ENCODE peak calls at places on chromosomes 16 and 17, in nine cellular contexts. F is Right ventricle myocardium superior; B is OCI-M1; T is GM04503; Z is activated T-helper 1 cell treated with anti-CD3 and anti-CD28 coated beads, Interleukin-2, amount 50 U/mL, for 16 hours; L is heart left ventricle; A is AG09309; J is AG08396; S is NCI-H526 treated with DMSO at 0.1 percent for 48 hours. Y is an unnamed sample.
A peak's percentile ranks its signal among the peaks of the same experiment; 100 is the strongest.

GRCh38 chr16:66900721-66901441 is 17.8 kb downstream of the CDH16 start:
- DNase-seq in F (no peak), B (peak; percentile 55), T (no peak), Z (no peak), L (peak; percentile 16), A (no peak), J (no peak), S (no peak), Y (no peak)

GRCh38 chr17:14205992-14206461 is 30.6 kb downstream of the CDRT15 start:
- DNase-seq in F (peak; percentile 90), B (no peak), T (no peak), Z (peak; percentile 58), L (peak; percentile 66), A (no peak), J (no peak), S (no peak), Y (peak; percentile 73)

GRCh38 chr17:59355030-59355694 is 23.7 kb downstream of the YPEL2 start:
- DNase-seq in F (no peak), B (no peak), T (no peak), Z (no peak), L (no peak), A (no peak), J (no peak), S (no peak), Y (peak; percentile 52)

GRCh38 chr16:14304891-14305459 is 233.9 kb downstream of the MRTFB start:
- DNase-seq in F (no peak), B (no peak), T (no peak), Z (no peak), L (no peak), A (no peak), J (no peak), S (no peak), Y (peak; percentile 16)

GRCh38 chr17:62968445-62968923 is 2.4 kb downstream of the TANC2 start:
- DNase-seq in F (no peak), B (peak; percentile 91), T (peak; percentile 54), Z (peak; percentile 13), L (peak; percentile 55), A (peak; percentile 84), J (peak; percentile 86), S (peak; percentile 96), Y (peak; percentile 42)

GRCh38 chr16:84543931-84544776 is 39.7 kb upstream of the MEAK7 start:
- DNase-seq in F (no peak), B (no peak), T (no peak), Z (no peak), L (peak; percentile 24), A (no peak), J (no peak), S (no peak), Y (no peak)

GRCh38 chr16:12235110-12235509 is 258.6 kb downstream of the SNX29 start:
- DNase-seq in F (no peak), B (no peak), T (no peak), Z (no peak), L (no peak), A (no peak), J (no peak), S (peak; percentile 31), Y (no peak)

GRCh38 chr17:79112471-79112870 is 37.8 kb downstream of the ENGASE start:
- DNase-seq in F (no peak), B (no peak), T (no peak), Z (no peak), L (no peak), A (no peak), J (no peak), S (no peak), Y (no peak)

GRCh38 chr16:11202260-11203091 is 53.5 kb downstream of the SOCS1 start:
- DNase-seq in F (no peak), B (no peak), T (no peak), Z (no peak), L (no peak), A (no peak), J (peak; percentile 41), S (no peak), Y (no peak)

GRCh38 chr17:32739722-32740121 is 137.2 kb downstream of the MYO1D start:
- DNase-seq in F (no peak), B (no peak), T (no peak), Z (no peak), L (no peak), A (no peak), J (no peak), S (no peak), Y (no peak)

GRCh38 chr17:74213897-74214386 is 571 bp downstream of the TTYH2 start:
- DNase-seq in F (peak; percentile 65), B (peak; percentile 39), T (no peak), Z (no peak), L (peak; percentile 57), A (no peak), J (no peak), S (no peak), Y (no peak)

GRCh38 chr16:19236561-19236960 is 49.0 kb upstream of the CLEC19A start:
- DNase-seq in F (no peak), B (no peak), T (no peak), Z (no peak), L (no peak), A (no peak), J (peak; percentile 10), S (no peak), Y (no peak)

GRCh38 chr17:48426019-48426418 is 4.0 kb downstream of the SKAP1 start:
- DNase-seq in F (no peak), B (no peak), T (no peak), Z (no peak), L (no peak), A (no peak), J (no peak), S (no peak), Y (no peak)

GRCh38 chr17:44121206-44121605 is 2.2 kb downstream of the HDAC5 start:
- DNase-seq in F (no peak), B (no peak), T (no peak), Z (no peak), L (no peak), A (no peak), J (no peak), S (no peak), Y (no peak)

GRCh38 chr17:49646391-49647255 is 31.3 kb downstream of the SPOP start:
- DNase-seq in F (no peak), B (no peak), T (no peak), Z (peak; percentile 3), L (no peak), A (no peak), J (peak; percentile 12), S (no peak), Y (no peak)

Y was measured in pancreas.